ENCODE peak calls at places on chromosomes 6 and 20, in four cellular contexts. S, K, C and G are unnamed samples.

GRCh38 chr6:143674466-143675114 is 3.2 kb upstream of the PHACTR2 start:
- DNase-seq in S (no peak), K (no peak), C (no peak), G (no peak)

GRCh38 chr6:85544776-85545175 is 48.9 kb downstream of the SNX14 start:
- DNase-seq in S (no peak), K (no peak), C (no peak), G (no peak)

GRCh38 chr6:46528956-46529750 is 37.9 kb upstream of the RCAN2 start:
- DNase-seq in S (no peak), K (no peak), C (no peak), G (no peak)

GRCh38 chr6:34465551-34466241 is at the start of gene PACSIN1:
- DNase-seq in S (no peak), K (peak; percentile 90), C (peak; percentile 38), G (no peak)

GRCh38 chr6:17281497-17282481 is 628 bp downstream of the RBM24 start:
- DNase-seq in S (no peak), K (peak; percentile 66), C (no peak), G (peak; percentile 52)

GRCh38 chr6:21816231-21816630 is 222.7 kb downstream of the SOX4 start:
- DNase-seq in S (no peak), K (no peak), C (no peak), G (no peak)

GRCh38 chr20:62728781-62729300 is 20.2 kb downstream of the NTSR1 start:
- DNase-seq in S (no peak), K (no peak), C (no peak), G (no peak)

GRCh38 chr6:89475634-89476033 is 42.7 kb downstream of the ANKRD6 start:
- DNase-seq in S (peak; percentile 13), K (no peak), C (no peak), G (no peak)

GRCh38 chr6:72624557-72625160 is 2.8 kb downstream of the KCNQ5 start:
- DNase-seq in S (no peak), K (peak; percentile 48), C (peak; percentile 9), G (no peak)

GRCh38 chr6:34592208-34592952 is 36.3 kb upstream of the SPDEF start:
- DNase-seq in S (no peak), K (no peak), C (no peak), G (no peak)

GRCh38 chr6:89675949-89676753 is 37.6 kb upstream of the LYRM2 start:
- DNase-seq in S (no peak), K (no peak), C (peak; percentile 42), G (no peak)

GRCh38 chr6:157169656-157170055 is 153.7 kb downstream of the TMEM242 start:
- DNase-seq in S (no peak), K (no peak), C (no peak), G (no peak)

GRCh38 chr6:139119553-139119952 is 15.3 kb upstream of the HECA start:
- DNase-seq in S (no peak), K (no peak), C (no peak), G (no peak)

GRCh38 chr6:53805016-53805415 is 10.2 kb downstream of the LRRC1 start:
- DNase-seq in S (no peak), K (no peak), C (no peak), G (no peak)

GRCh38 chr6:17291778-17292177 is 10.6 kb downstream of the RBM24 start:
- DNase-seq in S (no peak), K (no peak), C (no peak), G (no peak)

GRCh38 chr20:31972481-31973386 is 4.8 kb downstream of the XKR7 start:
- DNase-seq in S (no peak), K (peak; percentile 55), C (no peak), G (no peak)

GRCh38 chr6:30322527-30323501 is 3.9 kb upstream of the TRIM39 start:
- DNase-seq in S (no peak), K (no peak), C (no peak), G (no peak)

GRCh38 chr6:30323806-30324205 is 2.9 kb upstream of the TRIM39 start:
- DNase-seq in S (no peak), K (no peak), C (no peak), G (no peak)

GRCh38 chr6:30319146-30319835 is 7.4 kb upstream of the TRIM39 start:
- DNase-seq in S (no peak), K (peak; percentile 72), C (no peak), G (no peak)

GRCh38 chr6:30325150-30325872 is 1.4 kb upstream of the TRIM39 start:
- DNase-seq in S (no peak), K (peak; percentile 95), C (peak; percentile 83), G (peak; percentile 72)

GRCh38 chr6:30321692-30322388 is 4.9 kb upstream of the TRIM39 start:
- DNase-seq in S (no peak), K (peak; percentile 76), C (no peak), G (no peak)
- H3K4me3 ChIP-seq in S (no peak overlapping the region), K (peak overlapping the region; percentile 39), C (no peak overlapping the region), G (no peak overlapping the region)

GRCh38 chr6:26194329-26194701 is 107.1 kb downstream of the HFE start:
- DNase-seq in S (no peak), K (no peak), C (no peak), G (no peak)

GRCh38 chr6:26195924-26196845 is 109.0 kb downstream of the HFE start:
- DNase-seq in S (no peak), K (no peak), C (no peak), G (no peak)

GRCh38 chr6:26194774-26195375 is 107.6 kb downstream of the HFE start:
- DNase-seq in S (no peak), K (no peak), C (no peak), G (no peak)

GRCh38 chr6:26196846-26197683 is 109.8 kb downstream of the HFE start:
- DNase-seq in S (peak; percentile 85), K (peak; percentile 86), C (peak; percentile 88), G (peak; percentile 86)

GRCh38 chr6:26195376-26195923 is 108.2 kb downstream of the HFE start:
- DNase-seq in S (peak; percentile 90), K (peak; percentile 60), C (peak; percentile 92), G (peak; percentile 96)
- H3K4me3 ChIP-seq in S (peak overlapping the region; percentile 79), K (peak overlapping the region; percentile 80), C (peak overlapping the region; percentile 53), G (peak overlapping the region; percentile 18)

DNA sequence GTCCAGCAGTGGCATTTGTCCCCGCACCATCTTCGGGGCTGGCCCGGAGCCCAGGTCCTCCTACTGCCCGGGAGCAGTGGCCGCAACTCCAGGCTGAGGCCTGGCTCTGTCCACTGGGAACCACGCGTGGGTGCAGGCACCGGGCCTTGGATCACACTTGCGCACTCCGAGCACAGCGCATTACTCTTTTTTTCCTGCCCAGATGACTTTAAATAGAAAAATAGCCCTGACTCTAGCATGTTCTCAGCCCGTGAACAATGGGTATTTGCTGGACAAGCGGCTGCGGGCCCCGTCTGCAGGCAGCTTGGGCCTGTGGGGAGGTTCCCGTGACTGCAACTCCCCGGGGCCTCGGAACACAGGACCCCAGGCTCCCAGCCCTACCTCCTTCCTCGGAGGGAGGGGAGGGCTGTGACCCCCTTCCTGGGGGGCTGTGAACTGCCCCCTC is 162.2 kb downstream of the TBXT start:
- DNase-seq in S (no peak), K (peak; percentile 35), C (peak; percentile 37), G (no peak)
- H3K4me3 ChIP-seq in S (peak overlapping the region; percentile 39), K (peak overlapping the region; percentile 51), C (no peak overlapping the region), G (no peak overlapping the region)

DNA sequence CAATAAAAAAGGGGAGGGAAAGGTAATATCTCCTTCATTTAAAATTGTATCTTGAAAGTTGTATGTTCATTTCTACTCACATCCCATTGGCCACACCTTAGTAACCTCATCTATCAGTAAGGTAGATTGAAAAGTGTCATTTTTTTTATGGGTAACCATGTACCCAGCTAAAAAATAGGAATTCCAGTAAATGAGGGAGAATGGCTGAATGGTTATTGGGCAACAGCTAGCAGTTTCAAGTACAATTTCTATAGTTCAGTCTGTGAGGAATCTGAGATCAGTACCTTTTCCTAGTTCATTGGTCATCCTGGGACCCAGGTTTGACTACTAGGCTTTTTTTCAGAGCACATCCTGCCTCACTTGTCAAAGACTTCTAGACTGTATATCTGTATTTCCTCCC is 28.3 kb downstream of the PHF3 start:
- DNase-seq in S (no peak), K (no peak), C (no peak), G (no peak)
- H3K4me3 ChIP-seq in S (no peak overlapping the region), K (no peak overlapping the region), C (no peak overlapping the region), G (no peak overlapping the region)

GRCh38 chr20:1905693-1906092 is 10.5 kb downstream of the SIRPA start:
- DNase-seq in S (no peak), K (no peak), C (no peak), G (no peak)
- H3K4me3 ChIP-seq in S (no peak overlapping the region), K (no peak overlapping the region), C (no peak overlapping the region), G (no peak overlapping the region)

GRCh38 chr20:53939554-53940355 is 130.6 kb downstream of the BCAS1 start:
- DNase-seq in S (peak; percentile 90), K (peak; percentile 98), C (peak; percentile 91), G (peak; percentile 91)

GRCh38 chr20:53942121-53942816 is 128.1 kb downstream of the BCAS1 start:
- DNase-seq in S (no peak), K (peak; percentile 67), C (no peak), G (no peak)

GRCh38 chr20:53941680-53942079 is 128.7 kb downstream of the BCAS1 start:
- DNase-seq in S (no peak), K (no peak), C (no peak), G (no peak)

GRCh38 chr20:53940356-53940694 is 130.1 kb downstream of the BCAS1 start:
- DNase-seq in S (no peak), K (no peak), C (no peak), G (no peak)

DNA sequence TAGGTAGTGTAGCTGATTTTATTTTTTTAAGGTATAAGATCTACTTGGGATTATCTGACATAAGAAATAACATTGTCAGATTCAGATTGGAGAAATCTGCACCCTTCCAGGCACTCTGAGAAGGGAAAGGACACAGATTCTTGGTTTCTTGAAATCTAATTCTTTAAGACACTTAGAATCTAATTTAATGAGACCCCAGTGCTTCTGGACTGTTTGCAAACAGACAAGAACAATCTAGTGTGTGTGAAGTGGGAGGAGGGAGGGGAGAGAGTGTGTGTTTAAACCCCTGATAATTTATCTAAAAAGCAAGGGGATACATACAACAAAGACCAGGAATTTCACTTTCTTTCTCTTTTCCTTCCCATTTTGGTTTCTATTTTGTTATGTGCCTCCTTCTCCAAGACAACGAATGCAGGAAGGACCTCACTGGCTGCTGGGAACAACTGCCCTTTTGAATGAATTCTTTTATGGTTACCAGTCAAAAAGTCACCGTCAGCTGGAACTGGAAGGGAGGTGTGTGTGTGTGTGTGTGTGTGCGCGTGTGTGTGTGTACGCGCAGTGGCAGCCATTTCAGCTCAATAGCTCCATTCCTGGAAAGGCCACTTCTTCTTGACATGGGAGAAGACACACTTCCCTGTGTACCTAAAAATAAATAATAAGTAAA is 129.4 kb downstream of the BCAS1 start:
- DNase-seq in S (peak; percentile 73), K (peak; percentile 51), C (no peak), G (peak; percentile 70)
- H3K4me3 ChIP-seq in S (no peak overlapping the region), K (peak overlapping the region; percentile 38), C (no peak overlapping the region), G (no peak overlapping the region)